ENCODE peak calls at places on chromosome 7, in six cellular contexts. T, F, D, W, G and K are unnamed samples.

GRCh38 chr7:101532000-101532399 is 97.1 kb downstream of the MYL10 start:
- DNase-seq in T (no peak), F (no peak), D (no peak), W (no peak), G (peak), K (no peak)

GRCh38 chr7:108094933-108095710 is 35.0 kb downstream of the LAMB4 start:
- DNase-seq in T (peak), F (peak), D (no peak), W (no peak), G (peak), K (peak)

GRCh38 chr7:80443336-80443735 is 68.5 kb downstream of the GNAT3 start:
- DNase-seq in T (peak), F (no peak), D (no peak), W (no peak), G (no peak), K (no peak)

GRCh38 chr7:44980393-44981034 is 1.7 kb upstream of the MYO1G start:
- DNase-seq in T (no peak), F (peak), D (no peak), W (peak), G (peak), K (peak)

GRCh38 chr7:66626236-66626957 is 2.3 kb upstream of the KCTD7 start:
- DNase-seq in T (peak), F (peak), D (no peak), W (no peak), G (no peak), K (no peak)

GRCh38 chr7:81957517-81957916 is 187.7 kb upstream of the HGF start:
- DNase-seq in T (no peak), F (no peak), D (no peak), W (no peak), G (no peak), K (no peak)

GRCh38 chr7:77989981-77990566 is 191.5 kb downstream of the PHTF2 start:
- DNase-seq in T (peak), F (peak), D (no peak), W (no peak), G (peak), K (peak)

GRCh38 chr7:41010967-41011366 is 691.9 kb downstream of the INHBA start:
- DNase-seq in T (no peak), F (no peak), D (no peak), W (no peak), G (no peak), K (no peak)

GRCh38 chr7:157974678-157975230 is 612.9 kb downstream of the PTPRN2 start:
- DNase-seq in T (no peak), F (no peak), D (no peak), W (no peak), G (no peak), K (no peak)

GRCh38 chr7:7449055-7449454 is 86.6 kb downstream of the COL28A1 start:
- DNase-seq in T (no peak), F (no peak), D (no peak), W (no peak), G (no peak), K (no peak)

GRCh38 chr7:112204776-112205347 is 1.3 kb downstream of the DOCK4 start:
- DNase-seq in T (peak), F (peak), D (no peak), W (no peak), G (peak), K (no peak)

GRCh38 chr7:91182819-91183405 is 81.3 kb upstream of the FZD1 start:
- DNase-seq in T (peak), F (peak), D (no peak), W (no peak), G (no peak), K (no peak)

GRCh38 chr7:91020611-91021385 is 243.4 kb upstream of the FZD1 start:
- DNase-seq in T (no peak), F (no peak), D (no peak), W (no peak), G (no peak), K (no peak)

GRCh38 chr7:70355591-70356323 is 757.5 kb downstream of the AUTS2 start:
- DNase-seq in T (no peak), F (peak), D (no peak), W (no peak), G (peak), K (peak)

GRCh38 chr7:49817251-49817650 is 43.8 kb downstream of the VWC2 start:
- DNase-seq in T (no peak), F (no peak), D (no peak), W (no peak), G (no peak), K (no peak)

GRCh38 chr7:91325731-91326130 is 61.5 kb downstream of the FZD1 start:
- DNase-seq in T (no peak), F (peak), D (no peak), W (no peak), G (no peak), K (peak)

GRCh38 chr7:76302299-76303056 is at the start of gene HSPB1:
- DNase-seq in T (peak), F (peak), D (peak), W (peak), G (peak), K (peak)

GRCh38 chr7:155917836-155918385 is 105.6 kb upstream of the SHH start:
- DNase-seq in T (no peak), F (peak), D (no peak), W (no peak), G (no peak), K (no peak)